ENCODE peak calls at places on chromosomes 6 and 20, in six cellular contexts. Q is HCT116, A is stomach, D is right lobe of liver, T is ovary, N is Peyer's patch. X is an unnamed sample.

GRCh38 chr6:107727096-107727757 is 96.9 kb downstream of the SCML4 start:
- DNase-seq in Q (no peak), A (no peak), D (no peak), T (no peak), N (no peak), X (no peak)

GRCh38 chr20:10093087-10093591 is 58.4 kb downstream of the ANKEF1 start:
- DNase-seq in Q (no peak), A (no peak), D (no peak), T (peak; percentile 25), N (no peak), X (peak; percentile 14)

GRCh38 chr20:21235713-21236445 is 67.3 kb upstream of the XRN2 start:
- DNase-seq in Q (peak; percentile 51), A (peak; percentile 64), D (peak; percentile 63), T (peak; percentile 52), N (peak; percentile 73), X (peak; percentile 50)

GRCh38 chr20:32488066-32488838 is 96.9 kb downstream of the NOL4L start:
- DNase-seq in Q (no peak), A (no peak), D (no peak), T (no peak), N (no peak), X (no peak)

GRCh38 chr6:139738801-139739490 is 364.5 kb upstream of the CITED2 start:
- DNase-seq in Q (no peak), A (no peak), D (no peak), T (no peak), N (no peak), X (no peak)

GRCh38 chr20:25309395-25310267 is 61.7 kb downstream of the PYGB start:
- DNase-seq in Q (peak; percentile 65), A (peak; percentile 53), D (peak; percentile 66), T (no peak), N (peak; percentile 85), X (no peak)

GRCh38 chr20:3318226-3318884 is 79.4 kb upstream of the SLC4A11 start:
- DNase-seq in Q (no peak), A (no peak), D (no peak), T (no peak), N (no peak), X (no peak)

GRCh38 chr20:53957421-53958172 is 112.8 kb downstream of the BCAS1 start:
- DNase-seq in Q (no peak), A (no peak), D (no peak), T (no peak), N (no peak), X (no peak)

GRCh38 chr6:34015576-34015975 is 130.3 kb downstream of the GRM4 start:
- DNase-seq in Q (no peak), A (no peak), D (no peak), T (no peak), N (peak; percentile 7), X (no peak)

GRCh38 chr6:31908791-31909190 is 6.9 kb upstream of the ZBTB12 start:
- DNase-seq in Q (no peak), A (no peak), D (no peak), T (no peak), N (no peak), X (no peak)

GRCh38 chr6:15588966-15589634 is 73.7 kb downstream of the DTNBP1 start:
- DNase-seq in Q (no peak), A (no peak), D (no peak), T (no peak), N (no peak), X (no peak)

GRCh38 chr6:138107078-138107751 is at the start of gene PERP:
- DNase-seq in Q (peak; percentile 57), A (peak; percentile 86), D (peak; percentile 89), T (peak; percentile 61), N (peak; percentile 94), X (peak; percentile 77)

GRCh38 chr6:138109042-138109997 is 2.1 kb upstream of the PERP start:
- DNase-seq in Q (peak; percentile 78), A (peak; percentile 85), D (peak; percentile 34), T (peak; percentile 72), N (peak; percentile 73), X (peak; percentile 78)

GRCh38 chr6:138106665-138107077 is 548 bp downstream of the PERP start:
- DNase-seq in Q (no peak), A (no peak), D (no peak), T (no peak), N (no peak), X (no peak)

GRCh38 chr6:138105880-138106664 is 1.1 kb downstream of the PERP start:
- DNase-seq in Q (no peak), A (no peak), D (no peak), T (no peak), N (no peak), X (no peak)

GRCh38 chr6:138107752-138108592 is 753 bp upstream of the PERP start:
- DNase-seq in Q (peak; percentile 57), A (peak; percentile 70), D (peak; percentile 83), T (peak; percentile 24), N (peak; percentile 89), X (peak; percentile 69)
- TF ChIP-seq CTCF in Q (no peak), A (no peak), D (no peak), T (no peak), N (no peak), X (no peak)

GRCh38 chr20:8542115-8542486 is 410.0 kb downstream of the PLCB1 start:
- DNase-seq in Q (no peak), A (no peak), D (no peak), T (no peak), N (no peak), X (no peak)
- TF ChIP-seq POLR2A in Q (no peak), A (no peak), D (no peak), T (no peak), N (no peak), X (no peak)

GRCh38 chr6:143775326-143775725 is 67.8 kb upstream of the LTV1 start:
- DNase-seq in Q (no peak), A (no peak), D (no peak), T (no peak), N (no peak), X (peak; percentile 10)
- H3K27ac ChIP-seq in Q (no peak overlapping the region), A (peak overlapping the region; percentile 80), D (no peak overlapping the region), T (peak overlapping the region; percentile 2), N (no peak overlapping the region), X (no peak overlapping the region)

DNA sequence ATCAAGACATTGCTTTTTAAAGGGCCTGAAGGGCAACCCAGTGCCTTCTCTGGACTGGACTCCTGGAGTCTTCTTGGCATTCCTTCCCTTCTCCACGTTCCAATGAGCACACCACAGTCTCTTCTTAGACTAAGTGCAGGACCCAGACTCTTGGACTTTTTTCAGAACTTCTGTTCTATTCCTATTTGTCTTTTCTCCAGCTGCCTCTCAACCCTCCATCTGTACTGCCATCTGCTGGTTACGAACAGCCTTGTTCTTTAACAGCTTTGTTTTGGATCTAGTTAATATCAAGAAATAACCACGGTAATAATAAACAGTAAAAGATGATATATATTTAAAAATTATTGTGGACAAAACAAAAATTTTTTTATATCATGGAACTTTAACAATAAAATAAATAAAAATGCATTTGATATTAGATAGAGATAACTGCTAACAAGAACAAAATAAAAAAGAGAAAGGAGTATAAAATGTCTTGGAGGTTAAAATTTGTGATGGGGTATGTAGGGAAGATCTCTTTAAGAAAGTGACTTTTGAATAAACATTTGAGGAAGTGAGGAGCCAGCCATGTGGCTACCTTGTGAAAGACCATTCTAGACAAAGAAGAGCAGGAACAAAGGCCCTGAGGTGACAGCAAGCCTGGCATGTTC is 105.1 kb upstream of the HCRTR2 start:
- DNase-seq in Q (peak; percentile 49), A (peak; percentile 32), D (no peak), T (no peak), N (no peak), X (peak; percentile 48)
- TF ChIP-seq CTCF in Q (peak; percentile 71), A (no peak), D (peak; percentile 58), T (no peak), N (peak; percentile 78), X (peak; percentile 65)

GRCh38 chr20:63011798-63012197 is 5.0 kb upstream of the BHLHE23 start:
- DNase-seq in Q (no peak), A (no peak), D (no peak), T (no peak), N (no peak), X (no peak)
- TF ChIP-seq POLR2A in Q (no peak), A (no peak), D (no peak), T (no peak), N (no peak), X (no peak)

GRCh38 chr6:163712981-163713380 is 298.5 kb downstream of the QKI start:
- DNase-seq in Q (no peak), A (no peak), D (no peak), T (no peak), N (no peak), X (no peak)
- H3K27ac ChIP-seq in Q (no peak overlapping the region), A (peak overlapping the region; percentile 69), D (no peak overlapping the region), T (no peak overlapping the region), N (no peak overlapping the region), X (no peak overlapping the region)

GRCh38 chr20:45919536-45919933 is 7.6 kb upstream of the PLTP start:
- DNase-seq in Q (no peak), A (peak; percentile 85), D (no peak), T (peak; percentile 89), N (no peak), X (no peak)

GRCh38 chr20:45920795-45921617 is 9.1 kb upstream of the PLTP start:
- DNase-seq in Q (no peak), A (no peak), D (no peak), T (no peak), N (no peak), X (no peak)

GRCh38 chr20:45918779-45919535 is 7.0 kb upstream of the PLTP start:
- DNase-seq in Q (no peak), A (no peak), D (no peak), T (peak; percentile 58), N (no peak), X (no peak)

GRCh38 chr20:45919951-45920794 is 8.2 kb upstream of the PLTP start:
- DNase-seq in Q (no peak), A (no peak), D (no peak), T (peak; percentile 72), N (no peak), X (no peak)

DNA sequence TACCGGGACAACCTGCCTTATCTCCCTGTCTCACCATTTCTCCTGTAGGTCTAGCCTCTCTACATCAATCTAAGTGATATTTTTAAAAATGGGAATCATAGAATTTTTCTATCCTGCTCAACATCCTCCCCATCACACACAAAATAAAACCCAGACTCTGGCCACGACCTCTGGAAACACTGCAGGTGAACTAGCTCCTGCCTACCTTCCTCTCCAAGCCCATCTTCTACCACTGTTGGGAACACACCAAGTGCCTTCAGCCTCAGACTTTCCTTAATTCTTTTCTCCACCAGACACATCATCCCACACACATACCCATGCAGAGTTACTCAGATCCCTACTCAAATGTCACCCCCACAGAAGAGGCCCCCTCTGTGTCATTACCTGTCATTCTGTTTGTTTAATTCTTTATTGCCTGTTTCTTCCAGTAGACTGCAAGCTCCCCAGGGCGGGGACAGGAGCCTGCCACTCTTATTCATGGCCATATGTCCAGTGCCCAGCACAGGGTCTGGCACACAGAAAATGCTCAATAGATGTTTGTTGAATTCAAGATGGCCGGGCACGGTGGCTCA is 9.7 kb upstream of the PLTP start:
- DNase-seq in Q (no peak), A (no peak), D (no peak), T (no peak), N (no peak), X (no peak)
- TF ChIP-seq CTCF in Q (no peak), A (no peak), D (no peak), T (no peak), N (no peak), X (no peak)

X was measured in body of pancreas.